ENCODE peak calls at places on chromosome 4, in four cellular contexts. One of them, this sample, is unnamed.
A peak's percentile ranks its signal among the peaks of the same experiment; 100 is the strongest.

GRCh38 chr4:173272987-173273386 is 61.2 kb downstream of the HMGB2 start:
- DNase-seq in hypothalamus: no peak
- DNase-seq in B cell: no peak
- DNase-seq in M059J: peak; percentile 4
- DNase-seq in this sample: no peak

GRCh38 chr4:109730294-109731051 is 603 bp upstream of the PLA2G12A start:
- DNase-seq in hypothalamus: peak; percentile 53
- DNase-seq in B cell: no peak
- DNase-seq in M059J: peak; percentile 67
- DNase-seq in this sample: no peak

GRCh38 chr4:11633435-11633834 is 204.7 kb upstream of the HS3ST1 start:
- DNase-seq in hypothalamus: no peak
- DNase-seq in B cell: no peak
- DNase-seq in M059J: no peak
- DNase-seq in this sample: no peak

GRCh38 chr4:74932832-74933561 is at the start of gene PARM1:
- DNase-seq in hypothalamus: peak; percentile 85
- DNase-seq in B cell: peak; percentile 90
- DNase-seq in M059J: peak; percentile 63
- DNase-seq in this sample: peak; percentile 22

GRCh38 chr4:107757293-107757692 is 37.3 kb upstream of the PAPSS1 start:
- DNase-seq in hypothalamus: no peak
- DNase-seq in B cell: no peak
- DNase-seq in M059J: no peak
- DNase-seq in this sample: no peak

GRCh38 chr4:20916106-20916505 is 215.8 kb downstream of the PACRGL start:
- DNase-seq in hypothalamus: no peak
- DNase-seq in B cell: no peak
- DNase-seq in M059J: peak; percentile 73
- DNase-seq in this sample: peak; percentile 11

GRCh38 chr4:146478009-146478408 is 43.7 kb downstream of the SLC10A7 start:
- DNase-seq in hypothalamus: no peak
- DNase-seq in B cell: no peak
- DNase-seq in M059J: no peak
- DNase-seq in this sample: no peak

GRCh38 chr4:174152717-174153466 is 130.6 kb downstream of the FBXO8 start:
- DNase-seq in hypothalamus: no peak
- DNase-seq in B cell: no peak
- DNase-seq in M059J: no peak
- DNase-seq in this sample: no peak

GRCh38 chr4:164481306-164482091 is 272.4 kb upstream of the SMIM31 start:
- DNase-seq in hypothalamus: no peak
- DNase-seq in B cell: no peak
- DNase-seq in M059J: no peak
- DNase-seq in this sample: no peak

GRCh38 chr4:145944886-145945285 is 6.3 kb upstream of the ZNF827 start:
- DNase-seq in hypothalamus: no peak
- DNase-seq in B cell: no peak
- DNase-seq in M059J: no peak
- DNase-seq in this sample: no peak

GRCh38 chr4:54234497-54235205 is 5.6 kb downstream of the PDGFRA start:
- DNase-seq in hypothalamus: no peak
- DNase-seq in B cell: no peak
- DNase-seq in M059J: no peak
- DNase-seq in this sample: no peak

GRCh38 chr4:82423245-82424054 is 6.8 kb downstream of the HNRNPDL start:
- DNase-seq in hypothalamus: no peak
- DNase-seq in B cell: no peak
- DNase-seq in M059J: peak; percentile 75
- DNase-seq in this sample: no peak

GRCh38 chr4:176653406-176654220 is 139.1 kb downstream of the VEGFC start:
- DNase-seq in hypothalamus: no peak
- DNase-seq in B cell: no peak
- DNase-seq in M059J: peak; percentile 33
- DNase-seq in this sample: no peak

GRCh38 chr4:85756938-85757337 is 282.0 kb downstream of the ARHGAP24 start:
- DNase-seq in hypothalamus: no peak
- DNase-seq in B cell: peak; percentile 29
- DNase-seq in M059J: peak; percentile 46
- DNase-seq in this sample: no peak

GRCh38 chr4:21697583-21697982 is 251.0 kb downstream of the KCNIP4 start:
- DNase-seq in hypothalamus: peak; percentile 15
- DNase-seq in B cell: no peak
- DNase-seq in M059J: peak; percentile 77
- DNase-seq in this sample: no peak

GRCh38 chr4:21888195-21888976 is 60.2 kb downstream of the KCNIP4 start:
- DNase-seq in hypothalamus: no peak
- DNase-seq in B cell: no peak
- DNase-seq in M059J: peak; percentile 95
- DNase-seq in this sample: peak; percentile 86

GRCh38 chr4:176404591-176404990 is 84.8 kb downstream of the SPCS3 start:
- DNase-seq in hypothalamus: no peak
- DNase-seq in B cell: no peak
- DNase-seq in M059J: peak; percentile 48
- DNase-seq in this sample: no peak

GRCh38 chr4:38310446-38311043 is 350.3 kb downstream of the PTTG2 start:
- DNase-seq in hypothalamus: no peak
- DNase-seq in B cell: peak; percentile 57
- DNase-seq in M059J: peak; percentile 86
- DNase-seq in this sample: no peak

GRCh38 chr4:39383690-39384089 is 17.5 kb upstream of the RFC1 start:
- DNase-seq in hypothalamus: no peak
- DNase-seq in B cell: no peak
- DNase-seq in M059J: no peak
- DNase-seq in this sample: no peak

GRCh38 chr4:144656857-144657256 is 10.9 kb downstream of the HHIP start:
- DNase-seq in hypothalamus: no peak
- DNase-seq in B cell: no peak
- DNase-seq in M059J: no peak
- DNase-seq in this sample: no peak

GRCh38 chr4:26074672-26075071 is 160.7 kb downstream of the SMIM20 start:
- DNase-seq in hypothalamus: no peak
- DNase-seq in B cell: peak; percentile 68
- DNase-seq in M059J: no peak
- DNase-seq in this sample: no peak

GRCh38 chr4:112956458-112956857 is 93.0 kb upstream of the ANK2 start:
- DNase-seq in hypothalamus: peak; percentile 27
- DNase-seq in B cell: no peak
- DNase-seq in M059J: no peak
- DNase-seq in this sample: no peak

GRCh38 chr4:55080174-55080865 is 45.1 kb downstream of the KDR start:
- DNase-seq in hypothalamus: no peak
- DNase-seq in B cell: no peak
- DNase-seq in M059J: peak; percentile 53
- DNase-seq in this sample: no peak

GRCh38 chr4:114343015-114343414 is 255.6 kb upstream of the UGT8 start:
- DNase-seq in hypothalamus: no peak
- DNase-seq in B cell: no peak
- DNase-seq in M059J: no peak
- DNase-seq in this sample: no peak

This sample was measured in non-pigmented ciliary epithelial cell.